ENCODE peak calls at places on chromosomes 12 and 14, in eight cellular contexts. A is natural killer cell; W is activated T-cell treated with anti-CD3 and anti-CD28 coated beads, Interleukin-2, amount 50 U/mL, for 4 hours; E is right cardiac atrium; R is SK-N-SH treated with all-trans-retinoic acid at 6 μM for 48 hours; T is effector memory CD8-positive, alpha-beta T cell; P is activated naive CD8-positive, alpha-beta T cell treated with anti-CD3 and anti-CD28 coated beads, Interleukin-2, amount 50 U/mL, for 24 hours; G is RWPE2. L is an unnamed sample.
A peak's percentile ranks its signal among the peaks of the same experiment; 100 is the strongest.

GRCh38 chr14:74140374-74140850 is 55.7 kb downstream of the LIN52 start:
- ATAC-seq in G (no peak), R (no peak), A (no peak), E (peak; percentile 97), T (no peak), W (no peak), P (no peak), L (peak; percentile 78)

GRCh38 chr14:31084385-31084784 is 58.2 kb upstream of the STRN3 start:
- ATAC-seq in G (no peak), W (no peak), P (no peak), T (no peak), E (no peak), R (no peak), A (no peak), L (peak; percentile 94)

GRCh38 chr12:28222959-28223662 is 32.9 kb downstream of the CCDC91 start:
- ATAC-seq in W (peak; percentile 82), E (no peak), G (no peak), R (no peak), P (peak; percentile 82), A (peak; percentile 34), T (peak; percentile 66), L (peak; percentile 91)

GRCh38 chr12:724194-724855 is 28.1 kb upstream of the WNK1 start:
- ATAC-seq in W (peak; percentile 73), T (peak; percentile 63), A (peak; percentile 70), E (peak; percentile 45), P (peak; percentile 79), G (peak; percentile 95), R (peak; percentile 58), L (peak; percentile 63)

GRCh38 chr12:95182868-95183415 is 34.3 kb downstream of the FGD6 start:
- ATAC-seq in E (peak; percentile 69), P (peak; percentile 82), A (no peak), G (peak; percentile 64), T (no peak), W (no peak), R (peak; percentile 95), L (peak; percentile 73)

GRCh38 chr12:106583578-106584103 is 837 bp downstream of the RFX4 start:
- ATAC-seq in G (no peak), A (no peak), W (peak; percentile 31), T (no peak), E (no peak), P (peak; percentile 44), R (peak; percentile 10), L (no peak)

GRCh38 chr12:89797436-89797835 is 88.8 kb upstream of the ATP2B1 start:
- ATAC-seq in G (no peak), R (no peak), E (no peak), A (no peak), T (no peak), W (no peak), P (no peak), L (no peak)

GRCh38 chr12:52630609-52631200 is 12.3 kb upstream of the KRT73 start:
- ATAC-seq in A (peak; percentile 49), T (no peak), R (no peak), G (no peak), E (no peak), P (no peak), W (no peak), L (no peak)

GRCh38 chr14:32010561-32011188 is 66.4 kb upstream of the ARHGAP5 start:
- ATAC-seq in A (no peak), E (no peak), W (no peak), R (peak; percentile 75), T (no peak), P (peak; percentile 57), G (peak; percentile 84), L (peak; percentile 34)

GRCh38 chr14:35402323-35403084 is 2.0 kb downstream of the NFKBIA start:
- ATAC-seq in W (no peak), E (no peak), R (no peak), G (no peak), A (no peak), T (no peak), P (no peak), L (no peak)

GRCh38 chr14:89167705-89168104 is 249.3 kb downstream of the FOXN3 start:
- ATAC-seq in E (no peak), T (no peak), G (no peak), W (no peak), A (no peak), P (no peak), R (no peak), L (no peak)

GRCh38 chr12:63816031-63816430 is 28.5 kb upstream of the SRGAP1 start:
- ATAC-seq in R (no peak), P (no peak), E (no peak), T (no peak), G (no peak), A (no peak), W (no peak), L (no peak)

GRCh38 chr12:98007963-98008362 is 507.4 kb upstream of the TMPO start:
- ATAC-seq in G (no peak), E (no peak), W (no peak), T (no peak), A (no peak), P (no peak), R (no peak), L (no peak)

GRCh38 chr14:20343855-20344205 is 395 bp downstream of the PARP2 start:
- ATAC-seq in R (no peak), T (no peak), A (no peak), E (no peak), P (no peak), G (no peak), W (no peak), L (no peak)

GRCh38 chr12:93882763-93883162 is 205.6 kb downstream of the CRADD start:
- ATAC-seq in T (no peak), E (no peak), P (no peak), A (no peak), G (no peak), R (no peak), W (no peak), L (no peak)

GRCh38 chr14:29724991-29725390 is 202.7 kb downstream of the PRKD1 start:
- ATAC-seq in R (no peak), P (no peak), E (peak; percentile 63), W (no peak), G (no peak), T (no peak), A (no peak), L (no peak)